ENCODE peak calls at places on chromosomes 3 and 15, in eight cellular contexts. G is H4; Z is activated effector memory CD4-positive, alpha-beta T cell treated with Interleukin-2 at 50 U/mL for 16 hours; B is activated naive CD4-positive, alpha-beta T cell; U is brain microvascular endothelial cell; J is colonic mucosa; Q is T-cell; K is cerebellar cortex. S is an unnamed sample.

GRCh38 chr3:134327594-134327975 is 46.7 kb downstream of the AMOTL2 start:
- DNase-seq in G (peak), Z (no peak), B (no peak), U (peak), J (no peak), Q (no peak), K (no peak), S (no peak)

GRCh38 chr15:70690012-70690411 is 73.3 kb downstream of the UACA start:
- DNase-seq in G (no peak), Z (no peak), B (no peak), U (no peak), J (no peak), Q (no peak), K (no peak), S (no peak)

GRCh38 chr3:79729096-79729495 is 38.7 kb downstream of the ROBO1 start:
- DNase-seq in G (no peak), Z (no peak), B (no peak), U (peak), J (no peak), Q (no peak), K (peak), S (no peak)

GRCh38 chr3:38257583-38257982 is 8.0 kb upstream of the SLC22A13 start:
- DNase-seq in G (no peak), Z (no peak), B (no peak), U (no peak), J (no peak), Q (no peak), K (no peak), S (no peak)

GRCh38 chr15:58401991-58402649 is 29.7 kb upstream of the LIPC start:
- DNase-seq in G (no peak), Z (no peak), B (no peak), U (no peak), J (no peak), Q (no peak), K (peak), S (no peak)

GRCh38 chr3:124246949-124247348 is 255.0 kb upstream of the ROPN1 start:
- DNase-seq in G (peak), Z (no peak), B (no peak), U (no peak), J (peak), Q (no peak), K (peak), S (no peak)

GRCh38 chr15:63895787-63896218 is 62.1 kb upstream of the HERC1 start:
- DNase-seq in G (no peak), Z (no peak), B (no peak), U (no peak), J (no peak), Q (no peak), K (no peak), S (no peak)

GRCh38 chr15:68399096-68400065 is 32.6 kb downstream of the ITGA11 start:
- DNase-seq in G (no peak), Z (no peak), B (no peak), U (no peak), J (no peak), Q (no peak), K (no peak), S (no peak)

GRCh38 chr3:149020196-149020838 is 29.0 kb downstream of the GYG1 start:
- DNase-seq in G (no peak), Z (no peak), B (no peak), U (no peak), J (no peak), Q (no peak), K (peak), S (no peak)

GRCh38 chr15:51198701-51199253 is 104.1 kb upstream of the TNFAIP8L3 start:
- DNase-seq in G (no peak), Z (no peak), B (no peak), U (no peak), J (no peak), Q (no peak), K (no peak), S (no peak)

GRCh38 chr3:182973047-182973446 is 7.3 kb downstream of the DCUN1D1 start:
- DNase-seq in G (no peak), Z (no peak), B (no peak), U (no peak), J (no peak), Q (no peak), K (no peak), S (no peak)

GRCh38 chr15:33392453-33392852 is 81.7 kb downstream of the RYR3 start:
- DNase-seq in G (no peak), Z (no peak), B (no peak), U (no peak), J (no peak), Q (no peak), K (no peak), S (no peak)

GRCh38 chr15:93543093-93543492 is 454.1 kb upstream of the RGMA start:
- DNase-seq in G (no peak), Z (no peak), B (no peak), U (no peak), J (no peak), Q (no peak), K (no peak), S (no peak)

GRCh38 chr15:78671626-78672211 is 30.7 kb upstream of the CHRNB4 start:
- DNase-seq in G (no peak), Z (no peak), B (no peak), U (no peak), J (no peak), Q (no peak), K (peak), S (no peak)

GRCh38 chr3:43959498-43960447 is 269.0 kb downstream of the ABHD5 start:
- DNase-seq in G (no peak), Z (no peak), B (no peak), U (no peak), J (no peak), Q (no peak), K (no peak), S (no peak)

GRCh38 chr15:77631790-77632551 is 741 bp downstream of the LINGO1 start:
- DNase-seq in G (no peak), Z (no peak), B (no peak), U (no peak), J (no peak), Q (no peak), K (no peak), S (no peak)

GRCh38 chr3:128453521-128454309 is 13.0 kb downstream of the DNAJB8 start:
- DNase-seq in G (no peak), Z (no peak), B (no peak), U (no peak), J (no peak), Q (no peak), K (no peak), S (no peak)

GRCh38 chr15:62299541-62299940 is 134.5 kb upstream of the C2CD4B start:
- DNase-seq in G (no peak), Z (no peak), B (no peak), U (no peak), J (no peak), Q (no peak), K (no peak), S (no peak)

GRCh38 chr3:196012941-196013471 is 68.9 kb downstream of the TFRC start:
- DNase-seq in G (no peak), Z (no peak), B (no peak), U (no peak), J (no peak), Q (no peak), K (no peak), S (no peak)

S was measured in AG08396.